ENCODE peak calls at places on chromosomes 11 and 22, in four cellular contexts. Z is A549, E is HFF-Myc, K is uterus. Q is an unnamed sample.

GRCh38 chr11:33160147-33160546 is 1.1 kb downstream of the CSTF3 start:
- DNase-seq in Z (peak; percentile 46), E (peak; percentile 19), K (no peak), Q (peak; percentile 37)

GRCh38 chr11:2084721-2085120 is 54.5 kb downstream of the IGF2 start:
- DNase-seq in E (no peak), K (no peak), Z (no peak), Q (no peak)

GRCh38 chr22:46618104-46618647 is 2.0 kb upstream of the GRAMD4 start:
- DNase-seq in Z (no peak), K (no peak), E (no peak), Q (no peak)

GRCh38 chr11:47946682-47947575 is 33.4 kb upstream of the PTPRJ start:
- DNase-seq in Z (peak; percentile 95), E (peak; percentile 81), K (peak; percentile 86), Q (peak; percentile 96)

GRCh38 chr11:61601512-61601911 is 20.6 kb upstream of the SYT7 start:
- DNase-seq in Z (no peak), E (no peak), K (no peak), Q (no peak)

GRCh38 chr22:21594865-21595452 is 27.4 kb downstream of the UBE2L3 start:
- DNase-seq in K (no peak), Z (no peak), E (no peak), Q (no peak)

GRCh38 chr11:3807856-3808845 is at the start of gene PGAP2:
- DNase-seq in E (no peak), K (peak; percentile 55), Z (peak; percentile 73), Q (peak; percentile 39)

GRCh38 chr22:49006207-49007012 is 821.3 kb downstream of the BRD1 start:
- DNase-seq in Z (no peak), E (no peak), K (no peak), Q (no peak)

GRCh38 chr11:23112987-23113886 is 253.0 kb upstream of the CCDC179 start:
- DNase-seq in K (no peak), Z (peak; percentile 43), E (peak; percentile 12), Q (peak; percentile 33)

GRCh38 chr22:46992121-46992731 is 229.8 kb downstream of the TBC1D22A start:
- DNase-seq in Z (no peak), E (no peak), K (no peak), Q (no peak)

GRCh38 chr11:77086521-77087472 is 15.8 kb upstream of the OMP start:
- DNase-seq in E (no peak), Z (no peak), K (no peak), Q (no peak)

GRCh38 chr11:117195761-117196160 is 3.4 kb upstream of the TAGLN start:
- DNase-seq in E (no peak), K (no peak), Z (no peak), Q (no peak)

GRCh38 chr22:22418163-22418549 is 90.4 kb downstream of the ZNF280B start:
- DNase-seq in K (no peak), E (no peak), Z (no peak), Q (no peak)

GRCh38 chr22:48096411-48096810 is 1334.0 kb downstream of the TBC1D22A start:
- DNase-seq in K (peak; percentile 6), E (no peak), Z (no peak), Q (no peak)

GRCh38 chr11:103587951-103588788 is 448.3 kb upstream of the DDI1 start:
- DNase-seq in E (no peak), K (no peak), Z (no peak), Q (no peak)

GRCh38 chr11:130631119-130631518 is 182.7 kb downstream of the ADAMTS15 start:
- DNase-seq in Z (peak; percentile 70), K (no peak), E (peak; percentile 85), Q (peak; percentile 88)

GRCh38 chr22:41516462-41516861 is 27.8 kb downstream of the POLR3H start:
- DNase-seq in E (no peak), K (no peak), Z (no peak), Q (no peak)

GRCh38 chr11:35122308-35122707 is 16.7 kb upstream of the CD44 start:
- DNase-seq in E (no peak), Z (no peak), K (no peak), Q (no peak)

GRCh38 chr22:49777569-49778250 is 50.0 kb downstream of the BRD1 start:
- DNase-seq in E (no peak), Z (no peak), K (no peak), Q (no peak)

GRCh38 chr11:68721075-68721474 is 30.2 kb downstream of the TESMIN start:
- DNase-seq in K (no peak), E (no peak), Z (no peak), Q (no peak)

GRCh38 chr11:116871248-116871647 is 33.8 kb upstream of the APOA1 start:
- DNase-seq in E (peak; percentile 53), K (no peak), Z (no peak), Q (peak; percentile 96)

GRCh38 chr22:48359613-48359965 is 1468.1 kb downstream of the BRD1 start:
- DNase-seq in K (no peak), Z (no peak), E (no peak), Q (no peak)

GRCh38 chr22:30694638-30695350 is at the start of gene OSBP2:
- DNase-seq in K (peak; percentile 30), E (no peak), Z (peak; percentile 9), Q (no peak)

GRCh38 chr22:35910013-35910860 is 118.4 kb downstream of the RBFOX2 start:
- DNase-seq in K (no peak), E (no peak), Z (no peak), Q (peak; percentile 35)

GRCh38 chr11:125082040-125082439 is 18.9 kb downstream of the SLC37A2 start:
- DNase-seq in Z (no peak), E (no peak), K (no peak), Q (no peak)

GRCh38 chr22:26679003-26679629 is 21.7 kb downstream of the MIAT start:
- DNase-seq in E (peak; percentile 66), K (peak; percentile 79), Z (peak; percentile 82), Q (peak; percentile 71)

GRCh38 chr11:26583550-26583949 is 11.5 kb upstream of the MUC15 start:
- DNase-seq in Z (peak; percentile 20), K (no peak), E (no peak), Q (no peak)

GRCh38 chr11:115871161-115871750 is 367.0 kb upstream of the CADM1 start:
- DNase-seq in Z (no peak), E (no peak), K (no peak), Q (no peak)

GRCh38 chr22:18065256-18065655 is 12.5 kb upstream of the PEX26 start:
- DNase-seq in Z (peak; percentile 42), K (no peak), E (no peak), Q (no peak)

GRCh38 chr11:125679397-125679796 is 1.2 kb downstream of the ACRV1 start:
- DNase-seq in K (no peak), E (no peak), Z (no peak), Q (peak; percentile 1)

GRCh38 chr22:42814616-42815015 is 42.5 kb downstream of the ARFGAP3 start:
- DNase-seq in Z (no peak), E (no peak), K (no peak), Q (no peak)

GRCh38 chr11:86952933-86953637 is 2.1 kb downstream of the FZD4 start:
- DNase-seq in Z (no peak), K (no peak), E (no peak), Q (no peak)

GRCh38 chr11:119952441-119952840 is 185.5 kb downstream of the TRIM29 start:
- DNase-seq in Z (no peak), K (no peak), E (no peak), Q (no peak)

GRCh38 chr22:17266261-17266971 is 47.2 kb upstream of the ADA2 start:
- DNase-seq in E (no peak), Z (no peak), K (no peak), Q (no peak)

GRCh38 chr11:23252426-23252825 is 392.2 kb upstream of the CCDC179 start:
- DNase-seq in Z (no peak), K (no peak), E (no peak), Q (no peak)

GRCh38 chr11:6609502-6610015 is 2.5 kb downstream of the TAF10 start:
- DNase-seq in Z (no peak), E (no peak), K (no peak), Q (no peak)

GRCh38 chr11:117621226-117621625 is 175.8 kb downstream of the DSCAML1 start:
- DNase-seq in E (no peak), Z (peak; percentile 20), K (no peak), Q (peak; percentile 2)

GRCh38 chr11:57314221-57314973 is 10.4 kb downstream of the TNKS1BP1 start:
- DNase-seq in E (no peak), Z (no peak), K (no peak), Q (no peak)

GRCh38 chr11:57313071-57313787 is 11.5 kb downstream of the TNKS1BP1 start:
- DNase-seq in Z (no peak), E (no peak), K (no peak), Q (no peak)

GRCh38 chr11:57313788-57314135 is 11.0 kb downstream of the TNKS1BP1 start:
- DNase-seq in K (no peak), Z (no peak), E (no peak), Q (no peak)

GRCh38 chr11:57311109-57311936 is 13.4 kb downstream of the TNKS1BP1 start:
- DNase-seq in K (peak; percentile 98), Z (peak; percentile 92), E (peak; percentile 92), Q (peak; percentile 98)

GRCh38 chr11:57312511-57313021 is 12.2 kb downstream of the TNKS1BP1 start:
- DNase-seq in E (no peak), Z (no peak), K (no peak), Q (no peak)
- H3K4me3 ChIP-seq in E (no peak overlapping the region), Z (no peak overlapping the region), K (no peak overlapping the region), Q (no peak overlapping the region)

GRCh38 chr11:11163256-11163655 is 189.8 kb downstream of the CSNK2A3 start:
- DNase-seq in E (no peak), K (no peak), Z (peak; percentile 46), Q (no peak)
- TF ChIP-seq CTCF in E (no peak), K (no peak), Z (no peak), Q (peak; percentile 12)

GRCh38 chr11:78351193-78351592 is 66.4 kb downstream of the GAB2 start:
- DNase-seq in E (no peak), K (no peak), Z (no peak), Q (no peak)
- H3K4me3 ChIP-seq in E (no peak overlapping the region), K (peak overlapping the region; percentile 25), Z (no peak overlapping the region), Q (peak overlapping the region; percentile 32)

GRCh38 chr11:132114185-132114584 is 743.8 kb downstream of the NTM start:
- DNase-seq in K (no peak), Z (peak; percentile 6), E (no peak), Q (peak; percentile 44)
- TF ChIP-seq CTCF in K (no peak), Z (no peak), E (peak; percentile 3), Q (peak; percentile 56)

GRCh38 chr11:85772700-85773099 is 38.2 kb downstream of the SYTL2 start:
- DNase-seq in Z (no peak), K (no peak), E (no peak), Q (peak; percentile 86)
- H3K4me3 ChIP-seq in Z (no peak overlapping the region), K (no peak overlapping the region), E (no peak overlapping the region), Q (no peak overlapping the region)

GRCh38 chr11:8333431-8334401 is 70.0 kb upstream of the LMO1 start:
- DNase-seq in K (no peak), E (no peak), Z (peak; percentile 23), Q (no peak)
- TF ChIP-seq CTCF in K (no peak), E (no peak), Z (no peak), Q (no peak)

GRCh38 chr11:73386026-73386425 is 9.8 kb downstream of the RELT start:
- DNase-seq in Z (no peak), K (no peak), E (no peak), Q (no peak)
- H3K4me3 ChIP-seq in Z (no peak overlapping the region), K (no peak overlapping the region), E (no peak overlapping the region), Q (no peak overlapping the region)

GRCh38 chr11:101617735-101618332 is 34.0 kb upstream of the TRPC6 start:
- DNase-seq in Z (no peak), K (no peak), E (no peak), Q (peak; percentile 9)

GRCh38 chr11:101618691-101619090 is 34.9 kb upstream of the TRPC6 start:
- DNase-seq in Z (peak; percentile 2), E (peak; percentile 49), K (no peak), Q (peak; percentile 68)

GRCh38 chr11:101620026-101620425 is 36.2 kb upstream of the TRPC6 start:
- DNase-seq in K (no peak), Z (no peak), E (no peak), Q (no peak)
- TF ChIP-seq CTCF in K (no peak), Z (no peak), E (no peak), Q (no peak)

Q was measured in AG10803.